ENCODE peak calls at places on chromosomes 7 and 10, in five cellular contexts. R, I, J, H and O are unnamed samples.

GRCh38 chr7:17371656-17372524 is 73.4 kb downstream of the AHR start:
- DNase-seq in J (no peak), I (peak; percentile 97), H (no peak), R (no peak), O (peak; percentile 95)

GRCh38 chr7:142231716-142232115 is 26.1 kb downstream of the PRSS58 start:
- DNase-seq in J (peak; percentile 67), H (no peak), I (no peak), R (no peak), O (peak; percentile 68)

GRCh38 chr7:17557305-17557704 is 258.9 kb downstream of the AHR start:
- DNase-seq in I (peak; percentile 60), H (no peak), R (no peak), J (no peak), O (no peak)

GRCh38 chr7:55552320-55553086 is 19.8 kb downstream of the VOPP1 start:
- DNase-seq in R (peak; percentile 34), I (peak; percentile 58), H (no peak), J (no peak), O (peak; percentile 91)

GRCh38 chr7:17401806-17402627 is 103.6 kb downstream of the AHR start:
- DNase-seq in R (no peak), H (no peak), I (no peak), J (no peak), O (no peak)

GRCh38 chr7:139370943-139371313 is 11.2 kb downstream of the LUC7L2 start:
- DNase-seq in J (no peak), R (no peak), H (no peak), I (no peak), O (no peak)

GRCh38 chr7:32250494-32251260 is 180.5 kb upstream of the PDE1C start:
- DNase-seq in I (no peak), J (no peak), H (no peak), R (no peak), O (no peak)

GRCh38 chr10:125698599-125698998 is 15.6 kb upstream of the TEX36 start:
- DNase-seq in R (no peak), H (no peak), J (no peak), I (no peak), O (peak; percentile 7)

GRCh38 chr7:155323001-155323638 is 25.4 kb downstream of the INSIG1 start:
- DNase-seq in R (no peak), H (no peak), J (no peak), I (peak; percentile 16), O (no peak)

GRCh38 chr7:13279854-13280435 is 592.5 kb downstream of the ARL4A start:
- DNase-seq in H (no peak), J (no peak), I (peak; percentile 29), R (no peak), O (peak; percentile 20)